ENCODE peak calls at places on chromosomes 11 and 22, in nine cellular contexts. O, N, V, S, Y, W, X, R and D are unnamed samples.

GRCh38 chr11:92227233-92227593 is 2.6 kb downstream of the FAT3 start:
- DNase-seq in O (no peak), N (no peak), V (no peak), S (no peak), Y (peak; percentile 13), W (no peak), X (no peak), R (no peak), D (no peak)

GRCh38 chr11:27397619-27398412 is 34.8 kb upstream of the CCDC34 start:
- DNase-seq in O (no peak), N (no peak), V (no peak), S (no peak), Y (no peak), W (no peak), X (no peak), R (no peak), D (no peak)

GRCh38 chr11:56849250-56849649 is 100.8 kb upstream of the OR9G4 start:
- DNase-seq in O (no peak), N (no peak), V (no peak), S (no peak), Y (no peak), W (no peak), X (no peak), R (no peak), D (no peak)

GRCh38 chr11:130473056-130473794 is 24.8 kb downstream of the ADAMTS15 start:
- DNase-seq in O (no peak), N (peak; percentile 84), V (no peak), S (no peak), Y (no peak), W (no peak), X (no peak), R (no peak), D (peak; percentile 82)

GRCh38 chr22:37237371-37238268 is 6.4 kb downstream of the RAC2 start:
- DNase-seq in O (no peak), N (no peak), V (no peak), S (peak; percentile 23), Y (no peak), W (peak; percentile 31), X (no peak), R (no peak), D (no peak)

GRCh38 chr22:43007519-43008102 is 7.3 kb downstream of the PACSIN2 start:
- DNase-seq in O (no peak), N (no peak), V (no peak), S (peak; percentile 57), Y (no peak), W (peak; percentile 79), X (no peak), R (no peak), D (no peak)

GRCh38 chr22:43838571-43839307 is 23.6 kb downstream of the SULT4A1 start:
- DNase-seq in O (no peak), N (no peak), V (no peak), S (no peak), Y (no peak), W (no peak), X (no peak), R (no peak), D (no peak)

GRCh38 chr22:38317995-38318715 is 922 bp upstream of the CSNK1E start:
- DNase-seq in O (peak; percentile 64), N (no peak), V (peak; percentile 21), S (peak; percentile 94), Y (no peak), W (peak; percentile 75), X (peak; percentile 81), R (peak; percentile 78), D (peak; percentile 78)

GRCh38 chr11:124920870-124921609 is 2.0 kb downstream of the HEPN1 start:
- DNase-seq in O (peak; percentile 86), N (peak; percentile 93), V (peak; percentile 85), S (peak; percentile 58), Y (peak; percentile 83), W (peak; percentile 80), X (no peak), R (no peak), D (peak; percentile 94)

GRCh38 chr11:107583629-107584195 is 7.2 kb upstream of the ELMOD1 start:
- DNase-seq in O (no peak), N (no peak), V (no peak), S (no peak), Y (no peak), W (no peak), X (no peak), R (no peak), D (no peak)

GRCh38 chr11:132999031-132999430 is 533.3 kb downstream of the OPCML start:
- DNase-seq in O (no peak), N (no peak), V (no peak), S (no peak), Y (no peak), W (no peak), X (no peak), R (no peak), D (no peak)

GRCh38 chr11:64069401-64070300 is 33.9 kb downstream of the FLRT1 start:
- DNase-seq in O (no peak), N (no peak), V (no peak), S (no peak), Y (no peak), W (no peak), X (no peak), R (no peak), D (no peak)

GRCh38 chr11:102111011-102111786 is 952 bp downstream of the YAP1 start:
- DNase-seq in O (peak; percentile 89), N (peak; percentile 92), V (peak; percentile 86), S (peak; percentile 88), Y (peak; percentile 47), W (peak; percentile 85), X (no peak), R (no peak), D (peak; percentile 63)

GRCh38 chr11:92253945-92254344 is 29.3 kb downstream of the FAT3 start:
- DNase-seq in O (no peak), N (no peak), V (no peak), S (peak; percentile 22), Y (no peak), W (no peak), X (no peak), R (no peak), D (no peak)

GRCh38 chr11:118998388-118998717 is 415 bp downstream of the CENATAC start:
- DNase-seq in O (no peak), N (no peak), V (no peak), S (peak; percentile 16), Y (no peak), W (no peak), X (no peak), R (no peak), D (no peak)

GRCh38 chr11:126878892-126879291 is 121.7 kb downstream of the KIRREL3 start:
- DNase-seq in O (no peak), N (no peak), V (no peak), S (no peak), Y (no peak), W (no peak), X (no peak), R (no peak), D (no peak)

GRCh38 chr11:20707876-20708275 is 38.5 kb downstream of the NELL1 start:
- DNase-seq in O (no peak), N (no peak), V (no peak), S (no peak), Y (no peak), W (no peak), X (no peak), R (no peak), D (no peak)

GRCh38 chr11:20715464-20715863 is 46.1 kb downstream of the NELL1 start:
- DNase-seq in O (no peak), N (no peak), V (no peak), S (no peak), Y (no peak), W (no peak), X (no peak), R (no peak), D (no peak)

DNA sequence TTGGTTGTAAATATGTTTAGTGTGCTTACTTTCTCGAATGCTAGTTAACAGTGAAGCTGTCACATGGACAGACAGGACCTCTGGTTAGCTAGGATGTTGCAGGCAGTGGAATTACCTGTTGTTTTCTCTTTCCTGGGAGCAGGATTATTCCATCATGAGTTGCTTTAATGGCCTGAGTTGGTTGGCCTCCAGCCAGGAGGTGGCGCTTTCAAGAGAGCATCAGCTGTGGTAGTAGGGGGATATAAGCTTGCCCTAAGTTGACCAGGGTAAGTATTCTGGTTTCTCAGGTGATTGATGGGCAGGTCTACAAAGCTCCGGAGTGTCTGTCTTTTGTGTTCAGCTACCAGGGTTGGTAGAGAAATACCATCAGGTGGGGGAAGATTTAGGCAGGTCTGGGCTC is 43.5 kb downstream of the NELL1 start:
- DNase-seq in O (no peak), N (no peak), V (no peak), S (no peak), Y (no peak), W (no peak), X (no peak), R (no peak), D (no peak)
- TF ChIP-seq CTCF in O (no peak), N (no peak), V (no peak), S (no peak), Y (no peak), W (no peak), X (no peak), R (no peak), D (no peak)

GRCh38 chr11:73592640-73593039 is 5.3 kb downstream of the FAM168A start:
- DNase-seq in O (no peak), N (no peak), V (no peak), S (no peak), Y (no peak), W (no peak), X (no peak), R (no peak), D (no peak)

GRCh38 chr11:73596547-73596946 is 1.4 kb downstream of the FAM168A start:
- DNase-seq in O (no peak), N (no peak), V (no peak), S (no peak), Y (no peak), W (no peak), X (no peak), R (no peak), D (no peak)

GRCh38 chr11:73598719-73599379 is 937 bp upstream of the FAM168A start:
- DNase-seq in O (no peak), N (no peak), V (no peak), S (no peak), Y (no peak), W (no peak), X (no peak), R (no peak), D (no peak)

GRCh38 chr11:73597340-73597955 is 464 bp downstream of the FAM168A start:
- DNase-seq in O (no peak), N (no peak), V (no peak), S (no peak), Y (no peak), W (no peak), X (no peak), R (no peak), D (peak; percentile 86)

GRCh38 chr11:73597956-73598718 is at the start of gene FAM168A:
- DNase-seq in O (peak; percentile 93), N (peak; percentile 97), V (peak; percentile 84), S (peak; percentile 98), Y (peak; percentile 96), W (peak; percentile 98), X (peak; percentile 91), R (peak; percentile 94), D (peak; percentile 99)
- TF ChIP-seq CTCF in O (peak; percentile 17), N (peak; percentile 26), V (peak; percentile 56), S (no peak), Y (peak; percentile 24), W (peak; percentile 23), X (no peak), R (no peak), D (no peak)

GRCh38 chr11:8384199-8384821 is 120.6 kb upstream of the LMO1 start:
- DNase-seq in O (no peak), N (peak; percentile 56), V (no peak), S (no peak), Y (no peak), W (peak; percentile 67), X (no peak), R (peak; percentile 86), D (no peak)
- TF ChIP-seq CTCF in O (no peak), N (no peak), V (peak; percentile 31), S (no peak), Y (peak; percentile 26), W (no peak), X (no peak), R (peak; percentile 52), D (no peak)

GRCh38 chr11:134725939-134726639 is 314.0 kb upstream of the B3GAT1 start:
- DNase-seq in O (no peak), N (no peak), V (no peak), S (no peak), Y (no peak), W (peak; percentile 61), X (peak; percentile 35), R (no peak), D (no peak)
- TF ChIP-seq CTCF in O (no peak), N (no peak), V (peak; percentile 65), S (no peak), Y (no peak), W (peak; percentile 38), X (peak; percentile 66), R (peak; percentile 16), D (no peak)